ENCODE peak calls at places on chromosome 4, in ten cellular contexts. V is IMR-90, S is mucosa of descending colon, C is OCI-LY7, Y is ascending aorta, W is left ventricle myocardium inferior, K is AG04450, U is transverse colon, I is astrocyte, J is BE2C. D is an unnamed sample. For H3K9me3, the result is how much of the 10 kb centered on the place peaks cover.

GRCh38 chr4:138611017-138611416 is 368.9 kb upstream of the SLC7A11 start:
- DNase-seq in U (no peak), J (no peak), K (no peak), Y (no peak), V (no peak), I (no peak), W (no peak), S (no peak), C (no peak), D (no peak)

GRCh38 chr4:55458164-55458563 is 62.4 kb downstream of the TMEM165 start:
- DNase-seq in C (no peak), S (no peak), K (no peak), J (no peak), W (no peak), Y (no peak), U (no peak), V (peak), I (peak), D (no peak)

GRCh38 chr4:42642136-42642797 is 14.6 kb downstream of the ATP8A1 start:
- DNase-seq in I (no peak), U (no peak), V (no peak), K (no peak), W (no peak), C (no peak), J (no peak), S (no peak), Y (no peak), D (no peak)

GRCh38 chr4:89316931-89317366 is 9.3 kb upstream of the GPRIN3 start:
- DNase-seq in I (peak), V (peak), U (no peak), W (no peak), C (peak), K (no peak), S (no peak), Y (no peak), J (no peak), D (no peak)

GRCh38 chr4:34732579-34732978 is 1511.7 kb downstream of the ARAP2 start:
- DNase-seq in W (no peak), I (no peak), U (no peak), Y (no peak), V (no peak), S (no peak), C (no peak), K (no peak), J (no peak), D (no peak)

GRCh38 chr4:176920694-176921093 is 128.0 kb upstream of the VEGFC start:
- DNase-seq in S (no peak), C (no peak), W (no peak), J (no peak), K (no peak), V (peak), U (no peak), Y (no peak), I (peak), D (no peak)

GRCh38 chr4:140102406-140102805 is 51.6 kb downstream of the MAML3 start:
- DNase-seq in C (no peak), U (no peak), V (no peak), S (no peak), I (peak), J (no peak), W (no peak), K (no peak), Y (no peak), D (no peak)

GRCh38 chr4:20219526-20219925 is 32.2 kb upstream of the SLIT2 start:
- DNase-seq in C (no peak), J (no peak), V (no peak), K (no peak), I (no peak), Y (no peak), S (no peak), W (no peak), U (no peak), D (no peak)

GRCh38 chr4:34158883-34159282 is 2085.4 kb downstream of the ARAP2 start:
- DNase-seq in V (peak), I (peak), K (no peak), J (no peak), C (no peak), Y (no peak), S (no peak), U (no peak), W (no peak), D (no peak)

GRCh38 chr4:67052981-67053380 is 492.3 kb downstream of the CENPC start:
- DNase-seq in K (no peak), W (no peak), Y (no peak), U (no peak), J (no peak), S (no peak), V (no peak), I (no peak), C (no peak), D (no peak)

GRCh38 chr4:99151452-99151851 is 7.4 kb upstream of the ADH4 start:
- DNase-seq in W (no peak), J (no peak), I (no peak), C (no peak), K (no peak), V (no peak), Y (no peak), U (no peak), S (no peak), D (no peak)

GRCh38 chr4:25949166-25949748 is 35.2 kb downstream of the SMIM20 start:
- DNase-seq in S (no peak), U (no peak), K (no peak), C (no peak), J (no peak), W (no peak), I (no peak), Y (no peak), V (no peak), D (no peak)

GRCh38 chr4:183932576-183932975 is 27.5 kb downstream of the STOX2 start:
- DNase-seq in Y (no peak), K (no peak), C (no peak), W (no peak), S (no peak), J (no peak), V (no peak), I (no peak), U (no peak), D (no peak)

GRCh38 chr4:104989363-104989762 is 157.3 kb upstream of the TET2 start:
- DNase-seq in J (no peak), W (no peak), Y (no peak), V (peak), S (no peak), U (no peak), C (no peak), I (peak), K (peak), D (no peak)

GRCh38 chr4:139921551-139922184 is 232.3 kb downstream of the MAML3 start:
- DNase-seq in J (no peak), I (no peak), S (no peak), K (no peak), C (no peak), W (no peak), U (peak), V (no peak), Y (no peak), D (no peak)

GRCh38 chr4:48341776-48342558 is 638 bp downstream of the SLAIN2 start:
- DNase-seq in U (peak), V (peak), C (peak), I (no peak), Y (peak), W (peak), J (peak), K (no peak), S (peak), D (peak)

GRCh38 chr4:81919238-81919637 is 447.5 kb upstream of the RASGEF1B start:
- DNase-seq in C (peak), Y (no peak), U (no peak), V (peak), S (no peak), I (no peak), J (no peak), W (no peak), K (no peak), D (no peak)

GRCh38 chr4:164768516-164768915 is 14.6 kb downstream of the SMIM31 start:
- DNase-seq in S (no peak), J (no peak), K (no peak), V (peak), Y (no peak), W (no peak), U (no peak), I (no peak), C (peak), D (no peak)

DNA sequence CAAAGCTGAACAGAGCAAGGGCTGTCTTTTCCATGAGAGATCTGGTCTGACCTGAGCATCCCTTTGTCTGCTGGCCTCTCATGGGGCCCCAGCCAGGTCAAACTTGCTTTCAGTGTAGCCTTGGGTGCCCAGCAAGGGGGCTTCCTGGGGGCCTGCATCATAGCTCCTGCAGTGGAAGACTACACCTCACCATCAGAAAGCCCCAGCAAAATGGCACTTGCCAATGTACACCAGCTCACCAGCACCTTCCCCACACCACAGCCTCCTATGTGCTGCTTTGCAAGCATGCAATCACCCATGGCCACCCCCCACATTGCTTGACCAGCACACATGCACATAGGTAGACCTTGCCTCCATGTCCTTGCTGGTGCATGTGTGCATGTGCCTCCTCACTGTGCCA is 1478.1 kb downstream of the FSTL5 start:
- DNase-seq in V (no peak), W (no peak), Y (no peak), I (no peak), S (no peak), K (no peak), U (no peak), C (no peak), J (no peak), D (no peak)
- H3K9me3 ChIP-seq in V (under half), W (under half), Y (under half), I (under half), S (under half), K (under half), U (under half), C (under half), J (under half), D (under half)

GRCh38 chr4:37453361-37454262 is 209.1 kb downstream of the NWD2 start:
- DNase-seq in C (no peak), J (peak), S (peak), K (no peak), V (no peak), Y (no peak), I (peak), W (peak), U (peak), D (no peak)

GRCh38 chr4:37451646-37452045 is 207.1 kb downstream of the NWD2 start:
- DNase-seq in I (no peak), C (no peak), J (no peak), S (no peak), U (no peak), W (no peak), V (no peak), K (no peak), Y (no peak), D (no peak)

GRCh38 chr4:37454263-37454800 is 209.8 kb downstream of the NWD2 start:
- DNase-seq in J (no peak), Y (no peak), U (no peak), V (no peak), I (no peak), S (no peak), W (no peak), C (no peak), K (no peak), D (no peak)

GRCh38 chr4:37450911-37451310 is 206.4 kb downstream of the NWD2 start:
- DNase-seq in S (no peak), I (no peak), Y (no peak), J (no peak), V (no peak), K (no peak), W (no peak), U (no peak), C (no peak), D (no peak)

DNA sequence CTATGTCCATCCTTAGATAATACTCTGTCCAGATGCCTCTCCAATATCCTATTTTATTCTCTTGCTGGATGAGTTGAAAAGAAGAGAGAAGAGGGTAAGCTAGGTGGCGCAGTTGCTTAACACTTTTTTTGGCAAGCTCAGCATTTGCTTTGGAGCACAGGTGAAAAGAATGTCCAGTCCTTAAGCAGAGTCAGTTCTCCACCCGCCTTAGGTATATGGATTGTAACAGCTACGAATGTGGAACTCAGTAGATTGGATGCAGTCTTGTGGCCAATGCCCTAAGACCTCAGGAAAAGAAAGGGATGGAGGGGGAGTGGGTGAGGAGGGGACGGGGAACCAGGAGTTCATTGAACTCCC is 208.4 kb downstream of the NWD2 start:
- DNase-seq in U (peak), C (peak), V (peak), K (no peak), I (peak), W (no peak), J (peak), S (no peak), Y (no peak), D (no peak)
- TF ChIP-seq CTCF in U (peak), C (peak), V (peak), K (peak), I (peak), W (peak), J (peak), S (no peak), Y (peak), D (no peak)

GRCh38 chr4:2812600-2812932 is 19.7 kb downstream of the SH3BP2 start:
- DNase-seq in J (no peak), C (peak), Y (no peak), S (no peak), I (no peak), V (no peak), K (no peak), U (no peak), W (no peak), D (no peak)

GRCh38 chr4:2812985-2813384 is 20.1 kb downstream of the SH3BP2 start:
- DNase-seq in J (no peak), V (no peak), K (no peak), Y (no peak), C (no peak), I (no peak), S (no peak), U (no peak), W (no peak), D (no peak)

GRCh38 chr4:2814627-2815026 is 21.7 kb downstream of the SH3BP2 start:
- DNase-seq in I (no peak), K (no peak), V (no peak), U (no peak), J (no peak), C (no peak), Y (no peak), W (no peak), S (no peak), D (no peak)

GRCh38 chr4:2811830-2812599 is 19.1 kb downstream of the SH3BP2 start:
- DNase-seq in J (peak), Y (peak), I (peak), S (peak), W (peak), K (no peak), V (peak), U (peak), C (peak), D (peak)

GRCh38 chr4:2813446-2814405 is 20.8 kb downstream of the SH3BP2 start:
- DNase-seq in K (no peak), J (no peak), I (no peak), S (no peak), U (no peak), W (no peak), C (no peak), Y (no peak), V (no peak), D (no peak)
- H3K4me3 ChIP-seq in K (no peak), J (no peak), I (no peak), S (no peak), U (peak), W (peak), C (peak), Y (peak), V (no peak), D (peak)

DNA sequence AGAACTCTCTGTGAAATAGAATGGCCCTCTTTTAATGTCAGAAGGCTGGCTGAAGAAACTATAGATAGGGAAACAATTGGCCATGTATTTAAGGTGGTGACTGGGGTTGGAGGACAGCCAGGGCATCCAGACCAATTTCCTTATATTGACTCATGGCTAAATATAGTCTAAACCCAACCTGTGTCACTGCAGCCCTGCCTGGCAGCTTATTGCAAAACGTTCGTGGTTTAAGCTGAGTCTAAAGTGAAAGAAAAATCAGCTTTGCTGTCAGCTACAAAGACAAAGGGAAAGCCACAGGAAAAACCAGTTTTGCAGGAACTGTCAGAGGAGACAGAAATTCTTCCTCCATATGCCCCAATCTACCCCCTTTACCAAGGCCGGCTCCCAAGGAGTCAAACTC is 902.8 kb upstream of the NDST4 start:
- DNase-seq in Y (no peak), C (no peak), S (no peak), W (no peak), J (no peak), K (no peak), V (peak), U (no peak), I (peak), D (no peak)
- H3K9me3 ChIP-seq in Y (under half), C (under half), S (half or more), W (half or more), J (under half), K (under half), V (under half), U (under half), I (under half), D (under half)

DNA sequence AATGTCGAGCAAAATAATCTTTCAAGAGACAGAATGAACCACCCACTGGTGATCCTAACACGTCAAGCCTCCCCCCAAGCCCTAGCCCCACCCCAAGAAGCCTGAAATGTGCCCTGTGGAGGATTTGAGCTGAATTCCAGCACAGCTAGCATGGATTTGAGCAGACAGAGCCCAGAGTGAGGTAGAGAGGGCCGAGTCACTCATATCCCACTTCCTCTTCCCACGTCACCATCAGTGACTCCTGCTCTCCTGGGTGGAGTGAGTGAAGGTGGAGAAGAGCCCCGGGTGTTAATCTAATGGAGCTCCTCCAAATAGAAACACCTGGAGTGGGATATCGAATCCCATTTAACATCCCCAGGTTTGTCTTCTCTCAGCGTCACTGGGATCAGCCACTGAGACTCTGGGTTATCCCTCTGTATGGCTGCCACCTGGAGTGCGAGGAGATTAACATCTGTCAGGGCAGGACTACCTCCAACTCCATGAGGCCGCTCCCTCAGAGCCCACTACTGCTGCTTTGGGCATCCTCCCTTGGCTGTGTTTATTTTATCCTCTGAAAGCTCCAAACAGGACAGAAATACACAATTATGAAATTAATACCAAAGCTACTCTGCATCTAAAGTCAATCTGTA is 136.6 kb downstream of the NWD2 start:
- DNase-seq in Y (no peak), K (no peak), C (no peak), S (no peak), U (no peak), W (no peak), J (no peak), V (no peak), I (no peak), D (no peak)
- TF ChIP-seq CTCF in Y (no peak), K (no peak), C (no peak), S (no peak), U (no peak), W (no peak), J (no peak), V (no peak), I (no peak), D (no peak)

DNA sequence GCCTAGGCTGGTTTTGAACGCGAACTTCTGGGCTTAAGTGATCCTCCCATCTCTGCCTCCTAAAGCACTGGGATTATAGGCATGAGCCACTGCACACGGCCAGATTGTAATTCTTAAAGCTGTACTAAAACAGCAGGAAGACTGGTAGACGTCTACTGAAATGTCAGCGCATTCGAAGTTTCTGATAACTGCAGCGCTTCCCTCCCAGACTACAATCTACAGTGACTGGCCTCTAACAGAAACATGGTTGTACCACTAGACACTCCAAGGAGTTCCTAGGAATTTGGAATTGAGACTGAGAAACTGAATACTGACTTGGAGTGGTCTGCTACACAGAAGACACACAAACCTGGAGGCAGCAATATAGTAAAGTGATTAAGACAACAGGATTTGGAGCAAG is 997 bp downstream of the HELQ start:
- DNase-seq in K (no peak), S (no peak), C (no peak), Y (no peak), V (peak), U (no peak), W (no peak), J (no peak), I (peak), D (no peak)
- H3K4me3 ChIP-seq in K (peak), S (peak), C (peak), Y (peak), V (peak), U (peak), W (peak), J (peak), I (peak), D (peak)

GRCh38 chr4:763922-764321 is 58.3 kb downstream of the PCGF3 start:
- DNase-seq in V (no peak), K (no peak), Y (no peak), S (peak), W (no peak), U (no peak), J (no peak), C (no peak), I (no peak), D (no peak)
- H3K9me3 ChIP-seq in V (under half), K (under half), Y (half or more), S (under half), W (under half), U (under half), J (under half), C (under half), I (under half), D (under half)

GRCh38 chr4:1411436-1412375 is 5.5 kb upstream of the NKX1-1 start:
- DNase-seq in K (no peak), U (no peak), W (no peak), C (no peak), J (no peak), Y (no peak), I (no peak), V (no peak), S (no peak), D (peak)
- TF ChIP-seq CTCF in K (no peak), U (no peak), W (no peak), C (peak), J (peak), Y (no peak), I (no peak), V (no peak), S (no peak), D (no peak)

DNA sequence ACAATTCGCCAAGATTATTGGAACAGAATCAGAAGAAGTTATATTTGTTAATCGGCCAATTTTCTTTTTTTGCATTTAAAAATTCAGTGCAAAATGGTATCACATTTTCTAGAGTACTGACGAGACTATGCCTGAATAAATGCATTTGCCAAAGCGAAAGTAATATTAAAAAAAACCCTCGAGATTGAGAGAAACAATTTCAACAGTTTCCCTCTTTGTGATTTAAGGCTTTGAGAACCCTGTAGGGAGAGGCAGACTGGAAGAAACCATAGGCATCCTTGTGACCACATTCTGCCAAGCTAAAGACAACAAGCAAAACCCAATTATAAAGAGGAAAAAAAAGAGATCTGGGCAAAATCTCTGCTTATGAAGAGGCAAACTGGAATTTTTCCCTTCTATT is 218.1 kb upstream of the GK2 start:
- DNase-seq in J (no peak), V (no peak), I (no peak), K (no peak), S (no peak), W (no peak), C (no peak), Y (no peak), U (no peak), D (no peak)
- H3K4me3 ChIP-seq in J (no peak), V (no peak), I (no peak), K (no peak), S (no peak), W (peak), C (no peak), Y (peak), U (no peak), D (no peak)